ENCODE peak calls at places on chromosomes 16 and 17, in four cellular contexts. M is COR-L47, Y is DMS153, N is stomach. W is an unnamed sample.

GRCh38 chr17:6043405-6043804 is 26.8 kb upstream of the WSCD1 start:
- DNase-seq in Y (no peak), M (no peak), N (no peak), W (no peak)

GRCh38 chr16:67206838-67207115 is 7.8 kb downstream of the ELMO3 start:
- DNase-seq in M (no peak), Y (no peak), N (no peak), W (no peak)

GRCh38 chr17:45261577-45262515 is at the start of gene SPATA32:
- DNase-seq in N (peak), M (no peak), Y (no peak), W (no peak)

GRCh38 chr17:1005361-1005946 is 8.5 kb downstream of the TIMM22 start:
- DNase-seq in Y (peak), N (peak), M (peak), W (peak)

GRCh38 chr17:31067699-31068184 is 27.0 kb upstream of the NF1 start:
- DNase-seq in M (no peak), N (no peak), Y (no peak), W (no peak)

GRCh38 chr17:79794659-79795511 is 2.0 kb downstream of the CBX8 start:
- DNase-seq in N (no peak), M (no peak), Y (no peak), W (no peak)

GRCh38 chr17:44308865-44309264 is 464 bp downstream of the RUNDC3A start:
- DNase-seq in Y (peak), N (no peak), M (peak), W (peak)

GRCh38 chr17:50451943-50452626 is 16.6 kb downstream of the CHAD start:
- DNase-seq in M (no peak), N (no peak), Y (no peak), W (no peak)

GRCh38 chr17:36594626-36595401 is 3.1 kb downstream of the DHRS11 start:
- DNase-seq in M (no peak), Y (no peak), N (no peak), W (no peak)

GRCh38 chr16:27273670-27274522 is 5.3 kb upstream of the NSMCE1 start:
- DNase-seq in M (no peak), Y (no peak), N (no peak), W (no peak)

GRCh38 chr16:71927383-71927782 is 32.1 kb downstream of the IST1 start:
- DNase-seq in Y (no peak), N (peak), M (no peak), W (no peak)

GRCh38 chr17:57020208-57020607 is 42.3 kb downstream of the SCPEP1 start:
- DNase-seq in M (no peak), N (no peak), Y (no peak), W (no peak)

GRCh38 chr17:62670202-62670821 is 42.8 kb downstream of the MRC2 start:
- DNase-seq in Y (peak), N (no peak), M (no peak), W (no peak)

GRCh38 chr16:68470461-68471150 is 22.3 kb upstream of the SMPD3 start:
- DNase-seq in N (no peak), Y (no peak), M (no peak), W (no peak)

GRCh38 chr17:4849011-4849536 is 15.9 kb downstream of the MINK1 start:
- DNase-seq in M (no peak), N (no peak), Y (no peak), W (no peak)

GRCh38 chr17:80477647-80478478 is 1.5 kb upstream of the NPTX1 start:
- DNase-seq in M (peak), Y (peak), N (no peak), W (no peak)

GRCh38 chr17:29562615-29563014 is 4.2 kb downstream of the ABHD15 start:
- DNase-seq in Y (no peak), M (no peak), N (no peak), W (no peak)

GRCh38 chr17:42010898-42011516 is 6.2 kb downstream of the DNAJC7 start:
- DNase-seq in M (no peak), N (no peak), Y (no peak), W (no peak)

GRCh38 chr17:45973943-45974859 is 24.8 kb upstream of the STH start:
- DNase-seq in M (no peak), Y (no peak), N (no peak), W (no peak)

GRCh38 chr16:24671455-24671954 is 57.9 kb upstream of the TNRC6A start:
- DNase-seq in Y (no peak), M (no peak), N (no peak), W (no peak)

GRCh38 chr17:35740997-35741931 is 9.8 kb downstream of the RASL10B start:
- DNase-seq in N (no peak), M (no peak), Y (peak), W (no peak)

GRCh38 chr16:79767597-79768280 is 167.2 kb upstream of the MAF start:
- DNase-seq in N (peak), M (no peak), Y (peak), W (no peak)

GRCh38 chr17:19642373-19642893 is 6.1 kb upstream of the ALDH3A2 start:
- DNase-seq in N (no peak), M (no peak), Y (no peak), W (no peak)

GRCh38 chr16:29148867-29149272 is 164.0 kb downstream of the LAT start:
- DNase-seq in N (peak), Y (no peak), M (no peak), W (no peak)

GRCh38 chr16:5916711-5917191 is 819.2 kb upstream of the EEF2KMT start:
- DNase-seq in N (no peak), M (no peak), Y (peak), W (no peak)

GRCh38 chr16:30786115-30786935 is 680 bp downstream of the ZNF629 start:
- DNase-seq in N (peak), M (no peak), Y (no peak), W (peak)

GRCh38 chr16:882256-882655 is 81.7 kb upstream of the GNG13 start:
- DNase-seq in N (no peak), M (no peak), Y (no peak), W (no peak)

GRCh38 chr16:27460663-27461482 is 58.9 kb downstream of the IL21R start:
- DNase-seq in N (no peak), Y (no peak), M (no peak), W (no peak)

GRCh38 chr17:62911106-62911505 is 54.9 kb upstream of the TANC2 start:
- DNase-seq in Y (no peak), N (no peak), M (no peak), W (no peak)

GRCh38 chr16:87636050-87636684 is 33.9 kb downstream of the JPH3 start:
- DNase-seq in Y (peak), M (peak), N (peak), W (peak)

GRCh38 chr17:68704897-68705296 is 103.7 kb upstream of the FAM20A start:
- DNase-seq in N (no peak), M (no peak), Y (no peak), W (no peak)